ENCODE peak calls at places on chromosomes 5 and 9, in nine cellular contexts. M is aorta; P is astrocyte; F is mucosa of descending colon; N is uterus; J is stimulated activated CD4-positive, alpha-beta T cell treated with anti-CD3 and anti-CD28 coated beads, Interleukin-1b, Interleukin-23, amount 100 ng/mL, for 24 hours; V is mesothelial cell of epicardium; T is NCI-H1105; K is activated T-cell treated with anti-CD3 and anti-CD28 coated beads, Interleukin-2, amount 50 U/mL, for 1 hour. A is an unnamed sample.
A peak's percentile ranks its signal among the peaks of the same experiment; 100 is the strongest.

GRCh38 chr5:177085985-177086917 is at the start of gene FGFR4:
- DNase-seq in T (peak; percentile 28), N (peak; percentile 73), V (peak; percentile 63), J (peak; percentile 34), P (peak; percentile 9), M (no peak), K (no peak), F (peak; percentile 86), A (peak; percentile 74)

GRCh38 chr9:121975801-121976277 is 117.3 kb downstream of the TTLL11 start:
- DNase-seq in M (no peak), T (no peak), N (no peak), F (peak; percentile 79), K (no peak), V (no peak), J (no peak), P (peak; percentile 73), A (no peak)

GRCh38 chr9:108991479-108991878 is 21.8 kb downstream of the CTNNAL1 start:
- DNase-seq in V (no peak), J (no peak), P (peak; percentile 60), N (no peak), M (no peak), K (no peak), T (no peak), F (no peak), A (no peak)

GRCh38 chr5:88826959-88827585 is 55.9 kb downstream of the MEF2C start:
- DNase-seq in M (peak; percentile 46), P (peak; percentile 79), F (peak; percentile 32), T (no peak), V (no peak), J (no peak), N (peak; percentile 50), K (no peak), A (no peak)

GRCh38 chr5:153903321-153903720 is 135.4 kb downstream of the FAM114A2 start:
- DNase-seq in J (no peak), N (no peak), F (no peak), P (no peak), K (no peak), M (no peak), T (no peak), V (no peak), A (no peak)

GRCh38 chr5:36607114-36607561 is 732 bp downstream of the SLC1A3 start:
- DNase-seq in T (no peak), P (peak; percentile 57), F (no peak), K (no peak), N (no peak), M (no peak), J (no peak), V (peak; percentile 43), A (peak; percentile 63)

GRCh38 chr5:158701406-158702177 is 398.1 kb downstream of the EBF1 start:
- DNase-seq in K (no peak), M (peak; percentile 82), N (no peak), V (no peak), F (no peak), P (peak; percentile 45), J (no peak), T (no peak), A (no peak)

GRCh38 chr9:93662952-93663572 is 86.7 kb downstream of the PHF2 start:
- DNase-seq in F (no peak), J (no peak), P (no peak), N (no peak), K (no peak), T (no peak), V (no peak), M (no peak), A (no peak)

GRCh38 chr5:69224520-69224919 is 10.2 kb upstream of the CDK7 start:
- DNase-seq in P (no peak), T (no peak), F (peak; percentile 20), J (no peak), V (no peak), N (no peak), K (no peak), M (no peak), A (no peak)

GRCh38 chr5:175589714-175590113 is 68.2 kb upstream of the HRH2 start:
- DNase-seq in P (peak; percentile 8), F (no peak), N (no peak), K (no peak), J (no peak), T (no peak), M (no peak), V (no peak), A (no peak)

GRCh38 chr5:82393951-82394350 is 115.8 kb upstream of the RPS23 start:
- DNase-seq in M (no peak), J (no peak), P (no peak), F (no peak), N (no peak), T (no peak), V (no peak), K (no peak), A (no peak)

GRCh38 chr9:109974143-109974917 is 194.3 kb downstream of the PALM2AKAP2 start:
- DNase-seq in T (no peak), P (no peak), F (peak; percentile 53), M (peak; percentile 66), J (no peak), V (no peak), K (no peak), N (no peak), A (no peak)

GRCh38 chr5:154038241-154038603 is 488 bp downstream of the FAM114A2 start:
- DNase-seq in K (no peak), M (no peak), J (peak; percentile 9), F (peak; percentile 54), N (peak; percentile 21), V (no peak), P (no peak), T (peak; percentile 10), A (no peak)

GRCh38 chr5:33688041-33688980 is 203.5 kb downstream of the ADAMTS12 start:
- DNase-seq in P (peak; percentile 85), N (no peak), K (no peak), T (no peak), V (no peak), J (no peak), F (no peak), M (no peak), A (no peak)

A was measured in psoas muscle.